ENCODE peak calls at places on chromosomes 11 and 22, in ten cellular contexts. V is upper lobe of right lung, U is PC-3, D is fibroblast of mammary gland, O is NCI-H510A, J is brain microvascular endothelial cell, H is DMS 273 treated with DMSO at 0.1 percent for 48 hours, L is NCI-H460, C is HepG2, W is NCI-H1436. T is an unnamed sample.

GRCh38 chr11:2846470-2846869 is 39.1 kb downstream of the CDKN1C start:
- DNase-seq in V (no peak), U (no peak), D (no peak), O (no peak), J (no peak), H (no peak), L (no peak), C (no peak), W (no peak), T (no peak)

GRCh38 chr11:30106222-30106621 is 89.4 kb upstream of the KCNA4 start:
- DNase-seq in V (no peak), U (no peak), D (no peak), O (no peak), J (no peak), H (no peak), L (no peak), C (no peak), W (no peak), T (no peak)

GRCh38 chr22:46422896-46423295 is 87.4 kb downstream of the TRMU start:
- DNase-seq in V (no peak), U (no peak), D (no peak), O (no peak), J (no peak), H (no peak), L (no peak), C (no peak), W (no peak), T (no peak)

GRCh38 chr11:70456921-70457532 is 58.7 kb downstream of the CTTN start:
- DNase-seq in V (peak), U (peak), D (peak), O (no peak), J (peak), H (no peak), L (peak), C (peak), W (no peak), T (peak)

GRCh38 chr11:97201743-97202612 is 812.2 kb downstream of the JRKL start:
- DNase-seq in V (no peak), U (no peak), D (no peak), O (no peak), J (no peak), H (peak), L (no peak), C (no peak), W (no peak), T (no peak)

GRCh38 chr22:50473855-50474671 is 772 bp downstream of the SBF1 start:
- DNase-seq in V (peak), U (peak), D (peak), O (no peak), J (peak), H (no peak), L (no peak), C (no peak), W (no peak), T (no peak)

GRCh38 chr11:92302766-92303165 is 78.1 kb downstream of the FAT3 start:
- DNase-seq in V (no peak), U (no peak), D (no peak), O (no peak), J (no peak), H (no peak), L (no peak), C (no peak), W (no peak), T (no peak)

GRCh38 chr22:46122511-46122971 is 27.8 kb upstream of the PPARA start:
- DNase-seq in V (peak), U (peak), D (peak), O (no peak), J (peak), H (no peak), L (peak), C (peak), W (peak), T (peak)

GRCh38 chr11:91066648-91067047 is 843.8 kb upstream of the CHORDC1 start:
- DNase-seq in V (no peak), U (no peak), D (no peak), O (no peak), J (no peak), H (no peak), L (no peak), C (no peak), W (no peak), T (no peak)

GRCh38 chr22:30031328-30031727 is 48.9 kb upstream of the HORMAD2 start:
- DNase-seq in V (no peak), U (no peak), D (no peak), O (no peak), J (no peak), H (no peak), L (no peak), C (no peak), W (no peak), T (no peak)

GRCh38 chr11:61966673-61967176 is 709 bp downstream of the FTH1 start:
- DNase-seq in V (peak), U (peak), D (no peak), O (no peak), J (peak), H (no peak), L (no peak), C (no peak), W (no peak), T (no peak)

GRCh38 chr22:39144101-39144815 is 8.2 kb downstream of the CBX7 start:
- DNase-seq in V (no peak), U (peak), D (peak), O (no peak), J (peak), H (no peak), L (no peak), C (no peak), W (no peak), T (no peak)

GRCh38 chr11:62612366-62613274 is at the start of the genes EML3 and ROM1:
- DNase-seq in V (peak), U (peak), D (peak), O (peak), J (no peak), H (peak), L (peak), C (peak), W (peak), T (peak)

GRCh38 chr11:129969973-129970372 is 32.7 kb downstream of the PRDM10 start:
- DNase-seq in V (no peak), U (no peak), D (no peak), O (no peak), J (no peak), H (no peak), L (no peak), C (no peak), W (no peak), T (no peak)

GRCh38 chr11:64649304-64649703 is 58.3 kb downstream of the SLC22A12 start:
- DNase-seq in V (no peak), U (peak), D (peak), O (no peak), J (no peak), H (no peak), L (no peak), C (peak), W (no peak), T (peak)

GRCh38 chr11:101584651-101585050 is 844 bp upstream of the TRPC6 start:
- DNase-seq in V (no peak), U (no peak), D (no peak), O (no peak), J (no peak), H (no peak), L (no peak), C (no peak), W (no peak), T (no peak)

GRCh38 chr22:26673485-26673884 is 16.1 kb downstream of the MIAT start:
- DNase-seq in V (no peak), U (peak), D (peak), O (no peak), J (peak), H (no peak), L (no peak), C (no peak), W (no peak), T (no peak)

GRCh38 chr11:83206771-83207413 is 13.4 kb downstream of the ANKRD42 start:
- DNase-seq in V (no peak), U (no peak), D (no peak), O (no peak), J (no peak), H (no peak), L (no peak), C (no peak), W (no peak), T (no peak)

GRCh38 chr11:94153320-94153719 is 24.7 kb downstream of the PANX1 start:
- DNase-seq in V (no peak), U (no peak), D (no peak), O (no peak), J (no peak), H (no peak), L (no peak), C (peak), W (no peak), T (no peak)

GRCh38 chr11:20310137-20310536 is 53.4 kb upstream of the HTATIP2 start:
- DNase-seq in V (no peak), U (no peak), D (no peak), O (no peak), J (peak), H (no peak), L (no peak), C (no peak), W (no peak), T (no peak)

GRCh38 chr11:58608331-58608730 is 14.1 kb upstream of the CNTF start:
- DNase-seq in V (no peak), U (no peak), D (no peak), O (no peak), J (no peak), H (no peak), L (no peak), C (no peak), W (no peak), T (no peak)

GRCh38 chr22:39493759-39494158 is 8.3 kb upstream of the MIEF1 start:
- DNase-seq in V (no peak), U (peak), D (peak), O (no peak), J (peak), H (no peak), L (no peak), C (no peak), W (no peak), T (no peak)

GRCh38 chr11:7251836-7252682 is at the start of gene SYT9:
- DNase-seq in V (peak), U (peak), D (peak), O (peak), J (peak), H (no peak), L (peak), C (no peak), W (no peak), T (no peak)

GRCh38 chr11:120337133-120337895 is 1.1 kb downstream of the ARHGEF12 start:
- DNase-seq in V (no peak), U (peak), D (peak), O (no peak), J (no peak), H (no peak), L (no peak), C (peak), W (no peak), T (no peak)

GRCh38 chr11:4626207-4627105 is 10.8 kb upstream of the OR51D1 start:
- DNase-seq in V (no peak), U (peak), D (peak), O (peak), J (peak), H (peak), L (peak), C (peak), W (peak), T (peak)

GRCh38 chr11:7964873-7965272 is 374 bp downstream of the NLRP10 start:
- DNase-seq in V (no peak), U (peak), D (peak), O (no peak), J (no peak), H (no peak), L (no peak), C (no peak), W (no peak), T (no peak)

GRCh38 chr11:78050964-78051831 is 12.5 kb upstream of the THRSP start:
- DNase-seq in V (no peak), U (peak), D (peak), O (no peak), J (peak), H (no peak), L (no peak), C (peak), W (no peak), T (no peak)

T was measured in HuH-7.